ENCODE peak calls at places on chromosomes 12 and 14, in eight cellular contexts. Y, G, F, T, A, P, Z and E are unnamed samples.

GRCh38 chr12:68788554-68789143 is 19.3 kb upstream of the MDM2 start:
- DNase-seq in Y (no peak), G (no peak), F (no peak), T (no peak), A (no peak), P (no peak), Z (no peak), E (no peak)

GRCh38 chr14:91246051-91246852 is 1.7 kb upstream of the GPR68 start:
- DNase-seq in Y (no peak), G (no peak), F (no peak), T (no peak), A (no peak), P (no peak), Z (no peak), E (no peak)

GRCh38 chr12:100229036-100229635 is 28.5 kb downstream of the ACTR6 start:
- DNase-seq in Y (peak; percentile 13), G (no peak), F (no peak), T (no peak), A (no peak), P (no peak), Z (no peak), E (peak; percentile 39)

GRCh38 chr12:40212566-40212965 is 12.2 kb upstream of the LRRK2 start:
- DNase-seq in Y (no peak), G (no peak), F (no peak), T (no peak), A (no peak), P (no peak), Z (no peak), E (no peak)

GRCh38 chr12:105445261-105446015 is 114.9 kb downstream of the C12orf75 start:
- DNase-seq in Y (no peak), G (no peak), F (no peak), T (no peak), A (no peak), P (no peak), Z (no peak), E (no peak)

GRCh38 chr14:101761881-101762529 is 496 bp downstream of the PPP2R5C start:
- DNase-seq in Y (no peak), G (peak; percentile 52), F (peak; percentile 57), T (no peak), A (peak; percentile 54), P (peak; percentile 52), Z (peak; percentile 80), E (peak; percentile 16)

GRCh38 chr14:65286443-65286842 is 126.1 kb upstream of the FUT8 start:
- DNase-seq in Y (peak; percentile 20), G (no peak), F (peak; percentile 32), T (no peak), A (peak; percentile 24), P (no peak), Z (peak; percentile 57), E (no peak)

GRCh38 chr14:92729632-92730358 is 18.6 kb downstream of the LGMN start:
- DNase-seq in Y (peak; percentile 93), G (no peak), F (no peak), T (no peak), A (no peak), P (no peak), Z (no peak), E (no peak)

GRCh38 chr12:24244801-24245200 is 295.3 kb upstream of the SOX5 start:
- DNase-seq in Y (no peak), G (no peak), F (no peak), T (no peak), A (no peak), P (no peak), Z (no peak), E (no peak)

GRCh38 chr12:108825205-108825950 is 32.0 kb downstream of the SSH1 start:
- DNase-seq in Y (peak; percentile 53), G (no peak), F (no peak), T (no peak), A (no peak), P (no peak), Z (no peak), E (no peak)

GRCh38 chr12:108823804-108824203 is 33.6 kb downstream of the SSH1 start:
- DNase-seq in Y (no peak), G (no peak), F (no peak), T (no peak), A (no peak), P (no peak), Z (no peak), E (no peak)

GRCh38 chr12:108826807-108827721 is 30.3 kb downstream of the SSH1 start:
- DNase-seq in Y (peak; percentile 51), G (no peak), F (no peak), T (no peak), A (no peak), P (no peak), Z (peak; percentile 43), E (peak; percentile 76)

GRCh38 chr12:108827941-108828340 is 29.4 kb downstream of the SSH1 start:
- DNase-seq in Y (no peak), G (no peak), F (no peak), T (no peak), A (no peak), P (no peak), Z (no peak), E (no peak)

DNA sequence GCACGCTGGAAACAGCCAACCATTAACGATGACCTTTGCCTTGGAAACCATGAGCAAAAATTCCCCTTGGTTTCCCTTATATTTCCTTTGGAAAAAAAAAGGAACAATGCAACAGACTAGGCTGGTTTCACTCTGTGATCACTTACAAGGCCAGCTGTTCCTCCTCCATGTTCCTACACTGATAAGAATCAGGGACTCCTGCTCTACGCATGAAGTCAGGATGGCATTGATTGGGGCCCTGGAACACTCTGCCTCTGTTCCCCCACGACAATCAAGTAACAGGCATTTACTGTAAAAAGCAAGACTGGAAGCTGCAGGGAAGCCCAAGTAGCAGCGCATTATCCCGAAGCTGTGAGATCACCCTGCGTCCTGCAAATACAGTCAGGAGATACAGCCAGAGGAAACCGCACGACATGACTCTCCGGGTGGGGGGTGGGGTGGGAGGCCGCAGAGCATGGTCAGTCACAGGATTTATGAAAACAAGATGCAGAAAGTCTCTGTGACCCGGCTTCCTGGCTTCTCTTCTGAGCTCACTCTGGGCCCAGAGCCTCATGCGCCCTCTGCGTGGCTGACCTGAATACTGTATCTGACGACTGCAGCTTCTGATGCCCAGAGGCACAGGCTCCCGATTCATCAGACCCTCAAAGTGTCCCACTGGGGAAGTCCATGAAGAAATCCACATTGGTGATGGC is 31.1 kb downstream of the SSH1 start:
- DNase-seq in Y (peak; percentile 95), G (peak; percentile 78), F (no peak), T (no peak), A (no peak), P (peak; percentile 45), Z (peak; percentile 79), E (peak; percentile 47)
- H3K4me3 ChIP-seq in Y (peak overlapping the region; percentile 31), G (no peak overlapping the region), F (no peak overlapping the region), T (no peak overlapping the region), A (no peak overlapping the region), P (peak overlapping the region; percentile 31), Z (peak overlapping the region; percentile 37), E (peak overlapping the region; percentile 36)

DNA sequence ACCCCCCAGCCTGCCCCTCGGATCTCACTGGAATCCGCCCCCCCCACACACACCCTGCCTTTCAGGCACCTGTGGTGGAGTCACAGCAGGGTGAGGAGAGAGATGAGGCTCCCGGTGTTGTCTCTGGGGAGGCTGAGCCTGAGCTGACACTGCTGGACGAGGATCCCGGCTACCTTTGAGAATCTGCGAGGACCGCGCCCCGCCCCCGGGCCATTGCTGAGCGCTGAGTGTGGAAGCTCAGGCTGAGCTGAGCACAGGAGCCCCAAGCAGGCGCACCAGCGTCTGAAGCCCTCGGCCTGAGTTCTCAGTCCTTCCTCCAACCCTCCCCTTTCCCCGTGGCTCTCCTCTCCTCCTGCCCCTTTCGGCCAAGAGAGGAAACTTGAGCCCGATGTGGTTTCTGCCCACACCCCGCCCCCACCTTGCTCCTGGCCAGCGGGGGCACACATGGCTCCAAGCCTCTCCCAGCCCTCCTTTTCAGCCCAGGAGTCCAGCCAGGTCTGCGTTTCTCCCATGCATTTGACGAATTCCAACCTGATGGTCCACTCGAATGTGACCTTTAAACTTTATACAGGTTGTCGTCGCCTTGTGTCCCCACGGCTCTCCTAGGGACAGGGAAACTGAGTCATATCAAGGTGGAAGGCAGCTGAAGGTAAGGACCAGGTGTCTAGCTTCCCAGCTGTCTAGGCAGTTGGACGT is at the start of gene NFE2:
- DNase-seq in Y (peak; percentile 68), G (peak; percentile 45), F (peak; percentile 63), T (peak; percentile 71), A (peak; percentile 66), P (peak; percentile 34), Z (peak; percentile 49), E (peak; percentile 77)
- H3K27ac ChIP-seq in Y (no peak within 1 kb of the TSS), G (no peak within 1 kb of the TSS), F (peak within 1 kb of the TSS; percentile 34), T (no peak within 1 kb of the TSS), A (no peak within 1 kb of the TSS), P (no peak within 1 kb of the TSS), Z (no peak within 1 kb of the TSS), E (no peak within 1 kb of the TSS)

GRCh38 chr12:11731042-11731357 is 81.5 kb downstream of the ETV6 start:
- DNase-seq in Y (no peak), G (no peak), F (no peak), T (no peak), A (no peak), P (no peak), Z (no peak), E (no peak)

GRCh38 chr12:11731455-11731854 is 82.0 kb downstream of the ETV6 start:
- DNase-seq in Y (no peak), G (no peak), F (no peak), T (no peak), A (no peak), P (no peak), Z (no peak), E (no peak)

GRCh38 chr12:11729439-11730150 is 80.1 kb downstream of the ETV6 start:
- DNase-seq in Y (no peak), G (no peak), F (no peak), T (no peak), A (no peak), P (no peak), Z (no peak), E (no peak)

GRCh38 chr12:11729008-11729407 is 79.5 kb downstream of the ETV6 start:
- DNase-seq in Y (no peak), G (no peak), F (no peak), T (no peak), A (peak; percentile 83), P (no peak), Z (no peak), E (no peak)

DNA sequence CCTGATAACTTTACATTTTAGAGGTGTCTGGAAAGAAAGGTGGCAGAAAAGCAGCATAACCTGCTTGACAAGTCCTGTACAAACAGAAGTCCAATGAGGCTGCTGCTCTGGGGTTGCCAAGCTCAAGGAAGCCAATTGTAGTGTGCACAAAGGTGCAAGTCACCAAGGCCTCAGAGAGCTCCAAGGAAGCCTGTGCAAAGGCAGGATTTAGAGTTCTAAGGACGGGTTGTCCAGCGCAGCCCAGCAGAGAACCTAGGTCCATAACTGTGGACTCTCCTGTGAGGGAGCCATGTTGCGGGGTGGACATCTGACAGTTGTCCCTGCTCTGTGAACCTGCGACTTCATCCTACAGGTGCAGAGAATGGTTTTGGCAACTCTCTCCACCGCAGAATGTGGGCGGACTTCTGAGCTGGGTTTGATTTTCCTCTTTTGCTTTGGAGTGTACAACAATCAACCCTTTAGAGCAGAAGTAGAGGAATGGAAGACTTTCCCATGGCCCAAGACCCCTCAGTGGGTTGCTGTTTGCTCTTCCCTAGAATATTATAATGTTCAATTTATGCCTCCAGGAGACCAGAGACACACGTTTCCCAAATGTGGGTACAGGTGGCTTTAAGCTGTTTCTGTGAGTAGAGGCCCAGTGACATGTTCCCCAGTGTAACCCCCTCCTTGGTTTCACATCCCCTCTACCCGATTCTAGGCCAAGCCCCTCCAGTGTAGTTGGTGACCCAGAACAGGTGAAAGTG is 81.0 kb downstream of the ETV6 start:
- DNase-seq in Y (no peak), G (no peak), F (no peak), T (peak; percentile 71), A (peak; percentile 84), P (no peak), Z (no peak), E (no peak)
- H3K4me3 ChIP-seq in Y (no peak overlapping the region), G (no peak overlapping the region), F (no peak overlapping the region), T (no peak overlapping the region), A (no peak overlapping the region), P (no peak overlapping the region), Z (no peak overlapping the region), E (no peak overlapping the region)

GRCh38 chr12:71661977-71662522 is 1.6 kb downstream of the ZFC3H1 start:
- DNase-seq in Y (peak; percentile 53), G (no peak), F (no peak), T (no peak), A (no peak), P (no peak), Z (no peak), E (no peak)
- H3K27ac ChIP-seq in Y (peak overlapping the region; percentile 96), G (peak overlapping the region; percentile 97), F (peak overlapping the region; percentile 84), T (no peak overlapping the region), A (no peak overlapping the region), P (peak overlapping the region; percentile 94), Z (peak overlapping the region; percentile 36), E (no peak overlapping the region)